ENCODE peak calls at places on chromosomes 6 and 20, in seven cellular contexts. F is tibial artery, M is heart left ventricle, P is ascending aorta, O is transverse colon, R is IMR-90, I is adipocyte. E is an unnamed sample. For H3K4me1 and H3K27me3, the result is how much of the 10 kb centered on the place peaks cover.

GRCh38 chr6:3351105-3351676 is 92.4 kb downstream of the PSMG4 start:
- DNase-seq in R (no peak), I (no peak), P (no peak), F (no peak), M (no peak), O (no peak), E (no peak)

GRCh38 chr6:111711476-111711875 is 105.8 kb upstream of the TRAF3IP2 start:
- DNase-seq in P (peak), I (no peak), F (no peak), O (peak), R (no peak), M (peak), E (no peak)

GRCh38 chr6:11251553-11252358 is 19.3 kb upstream of the NEDD9 start:
- DNase-seq in R (peak), F (peak), P (peak), I (peak), M (peak), O (peak), E (peak)

GRCh38 chr6:31216208-31216898 is 45.9 kb upstream of the POU5F1 start:
- DNase-seq in O (no peak), P (no peak), M (no peak), F (no peak), R (no peak), I (no peak), E (no peak)

GRCh38 chr6:118722820-118723526 is 71.6 kb upstream of the CEP85L start:
- DNase-seq in R (peak), I (no peak), O (no peak), F (no peak), P (no peak), M (no peak), E (no peak)

GRCh38 chr6:87501809-87502572 is 29.2 kb downstream of the SLC35A1 start:
- DNase-seq in O (no peak), F (no peak), I (peak), P (no peak), M (no peak), R (no peak), E (no peak)

GRCh38 chr6:14921170-14921569 is 324.7 kb upstream of the JARID2 start:
- DNase-seq in F (peak), I (no peak), R (peak), M (peak), O (peak), P (peak), E (peak)

GRCh38 chr6:113997106-113997505 is 26.2 kb upstream of the HDAC2 start:
- DNase-seq in I (peak), R (peak), P (no peak), M (no peak), O (no peak), F (no peak), E (no peak)

GRCh38 chr6:83685481-83685880 is 23.4 kb downstream of the SNAP91 start:
- DNase-seq in R (no peak), I (no peak), M (no peak), P (no peak), O (no peak), F (no peak), E (no peak)

GRCh38 chr6:161057103-161058091 is 65.8 kb downstream of the MAP3K4 start:
- DNase-seq in P (no peak), M (no peak), F (no peak), O (no peak), I (no peak), R (no peak), E (no peak)

GRCh38 chr6:30790734-30791383 is 46.5 kb upstream of the IER3 start:
- DNase-seq in O (no peak), I (no peak), F (no peak), R (no peak), P (no peak), M (no peak), E (no peak)

GRCh38 chr6:116278853-116279231 is 888 bp downstream of the TSPYL1 start:
- DNase-seq in M (peak), O (no peak), F (peak), R (peak), P (no peak), I (no peak), E (peak)

GRCh38 chr20:46232575-46232974 is 75.7 kb downstream of the CDH22 start:
- DNase-seq in F (no peak), P (no peak), R (no peak), O (no peak), M (no peak), I (no peak), E (no peak)

GRCh38 chr20:38450412-38450975 is 15.4 kb upstream of the SNHG17 start:
- DNase-seq in I (no peak), R (peak), M (no peak), O (no peak), P (no peak), F (no peak), E (no peak)

GRCh38 chr6:47151232-47151898 is 109.2 kb upstream of the ADGRF1 start:
- DNase-seq in R (no peak), I (no peak), O (no peak), M (no peak), P (no peak), F (no peak), E (no peak)

GRCh38 chr6:47147836-47148344 is 105.8 kb upstream of the ADGRF1 start:
- DNase-seq in O (no peak), R (no peak), M (no peak), P (no peak), I (peak), F (no peak), E (no peak)

GRCh38 chr6:47149554-47149953 is 107.4 kb upstream of the ADGRF1 start:
- DNase-seq in P (no peak), O (no peak), R (no peak), M (no peak), F (no peak), I (no peak), E (no peak)

GRCh38 chr6:47147175-47147727 is 105.1 kb upstream of the ADGRF1 start:
- DNase-seq in I (peak), M (no peak), R (no peak), O (no peak), P (no peak), F (no peak), E (no peak)

DNA sequence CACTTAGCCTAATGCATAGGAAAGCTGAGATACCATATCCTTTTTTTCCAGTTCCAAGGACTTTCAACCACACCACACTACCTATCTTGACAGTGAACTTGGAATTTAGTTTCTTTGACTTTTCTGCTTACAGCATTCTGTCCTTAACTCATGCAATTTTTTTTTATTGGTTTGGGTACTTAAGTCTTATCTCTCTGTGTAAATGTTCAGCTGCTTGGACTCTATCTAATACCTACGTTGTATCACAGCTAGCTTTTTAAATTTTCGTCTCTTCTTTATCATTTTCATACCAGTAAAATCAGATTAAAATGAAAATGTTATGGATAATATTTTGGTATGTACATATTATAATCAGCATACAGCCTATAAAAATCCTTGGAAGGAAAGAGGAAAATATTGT is 106.9 kb upstream of the ADGRF1 start:
- DNase-seq in P (no peak), M (no peak), O (no peak), F (no peak), I (no peak), R (no peak), E (no peak)
- H3K4me1 ChIP-seq in P (under half), M (under half), O (under half), F (under half), I (half or more), R (under half), E (under half)

GRCh38 chr20:23357767-23358562 is 4.0 kb upstream of the GZF1 start:
- DNase-seq in R (peak), I (peak), M (peak), F (peak), O (peak), P (peak), E (peak)

GRCh38 chr20:23361108-23361650 is 803 bp upstream of the GZF1 start:
- DNase-seq in I (peak), O (no peak), R (peak), M (no peak), P (peak), F (no peak), E (peak)

GRCh38 chr20:23358563-23358906 is 3.4 kb upstream of the GZF1 start:
- DNase-seq in F (no peak), O (no peak), I (no peak), R (no peak), M (no peak), P (no peak), E (no peak)

GRCh38 chr20:23358923-23359572 is 2.9 kb upstream of the GZF1 start:
- DNase-seq in R (no peak), M (no peak), O (peak), F (no peak), I (no peak), P (no peak), E (peak)

GRCh38 chr20:23356203-23356602 is 5.6 kb downstream of the NXT1 start:
- DNase-seq in O (no peak), F (no peak), M (no peak), R (no peak), P (no peak), I (no peak), E (no peak)
- H3K4me3 ChIP-seq in O (no peak), F (no peak), M (no peak), R (no peak), P (no peak), I (no peak), E (no peak)

GRCh38 chr20:53918949-53919361 is 151.4 kb downstream of the BCAS1 start:
- DNase-seq in O (peak), P (no peak), R (no peak), F (no peak), M (no peak), I (no peak), E (no peak)
- H3K27me3 ChIP-seq in O (under half), P (under half), R (under half), F (under half), M (under half), I (under half), E (under half)

DNA sequence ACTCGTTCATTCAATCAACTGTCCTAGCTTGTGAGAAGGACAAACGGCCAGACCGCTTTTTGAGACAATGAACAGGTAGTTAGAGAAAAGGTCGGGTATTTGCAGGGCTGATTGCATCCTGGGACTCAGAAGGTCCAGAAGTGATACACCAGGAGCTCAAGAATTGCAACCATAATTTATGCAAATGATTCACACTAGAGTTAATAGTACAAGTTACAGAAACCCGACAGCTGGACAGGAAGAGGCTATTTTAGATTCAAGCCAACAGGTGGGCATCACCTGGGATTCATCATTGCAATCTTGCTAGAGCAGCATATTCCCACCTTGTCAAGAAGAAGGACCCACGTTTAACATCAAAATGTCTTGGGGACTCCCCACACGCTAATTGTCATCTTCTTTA is 83.5 kb downstream of the TNFAIP3 start:
- DNase-seq in O (no peak), F (no peak), P (no peak), R (no peak), I (no peak), M (no peak), E (no peak)
- H3K4me1 ChIP-seq in O (under half), F (under half), P (under half), R (under half), I (under half), M (under half), E (under half)

DNA sequence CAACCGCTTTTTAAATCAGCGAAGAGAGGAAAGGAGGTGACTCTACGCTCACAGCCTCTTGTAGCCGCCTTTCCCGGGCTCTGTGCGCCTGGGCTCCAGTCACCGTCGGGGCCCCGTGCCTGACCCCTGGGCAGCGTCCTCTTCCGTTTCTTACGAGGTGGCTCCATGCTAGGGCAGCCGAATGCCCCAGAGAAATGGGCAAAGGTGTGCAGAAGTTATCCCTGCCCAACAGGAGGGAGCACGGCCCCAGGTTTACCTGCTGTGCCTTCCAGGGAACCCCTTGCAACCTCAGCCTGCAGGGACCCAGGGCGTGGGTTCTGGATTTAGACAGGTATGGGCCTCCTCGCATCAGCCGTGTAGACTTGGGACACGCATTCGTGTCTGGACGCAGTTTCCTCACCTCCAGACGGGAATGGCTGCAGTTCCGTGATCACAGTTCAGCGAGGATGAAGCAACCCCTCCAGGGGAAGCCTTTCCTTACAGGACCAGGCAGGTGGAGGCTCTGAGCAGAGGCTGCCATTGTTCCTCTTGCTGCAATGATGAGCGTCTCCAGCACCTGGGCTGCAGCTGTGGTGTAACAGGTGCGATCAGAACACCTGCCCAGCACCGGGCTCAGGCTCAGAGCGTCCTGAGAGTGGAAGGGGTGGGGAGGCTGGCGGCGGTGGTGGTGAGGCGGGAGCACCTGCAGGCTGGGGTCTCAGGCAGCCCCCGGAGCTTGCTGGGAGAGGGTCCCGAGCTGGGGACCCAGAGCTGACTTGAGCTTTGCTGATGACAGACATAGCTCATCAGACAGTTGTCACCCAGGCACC is 81.3 kb upstream of the BHLHE23 start:
- DNase-seq in P (peak), R (no peak), O (peak), I (no peak), M (no peak), F (peak), E (no peak)
- H3K4me3 ChIP-seq in P (no peak), R (no peak), O (no peak), I (no peak), M (no peak), F (no peak), E (no peak)

GRCh38 chr6:16236009-16236501 is 2.3 kb upstream of the GMPR start:
- DNase-seq in F (no peak), O (no peak), R (no peak), P (no peak), M (no peak), I (peak), E (no peak)
- H3K27me3 ChIP-seq in F (under half), O (under half), R (under half), P (under half), M (under half), I (under half), E (under half)

DNA sequence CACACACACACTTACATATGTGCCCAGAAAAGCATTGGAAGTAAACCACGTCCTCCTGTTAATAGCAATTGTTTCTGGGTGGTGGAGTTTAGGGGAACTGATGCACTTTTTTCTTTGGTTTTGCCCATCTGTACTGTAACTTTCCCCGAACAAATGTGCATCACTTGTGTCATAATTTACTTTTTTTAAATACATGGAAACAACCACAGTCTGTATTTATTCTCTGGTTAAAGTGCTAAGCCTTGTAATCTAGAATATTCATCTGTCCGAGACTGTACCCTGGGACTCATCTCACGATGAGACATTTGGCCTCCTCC is 61.5 kb upstream of the CD93 start:
- DNase-seq in P (no peak), M (no peak), R (no peak), F (no peak), I (no peak), O (no peak), E (no peak)
- H3K4me1 ChIP-seq in P (under half), M (under half), R (under half), F (half or more), I (half or more), O (under half), E (under half)

DNA sequence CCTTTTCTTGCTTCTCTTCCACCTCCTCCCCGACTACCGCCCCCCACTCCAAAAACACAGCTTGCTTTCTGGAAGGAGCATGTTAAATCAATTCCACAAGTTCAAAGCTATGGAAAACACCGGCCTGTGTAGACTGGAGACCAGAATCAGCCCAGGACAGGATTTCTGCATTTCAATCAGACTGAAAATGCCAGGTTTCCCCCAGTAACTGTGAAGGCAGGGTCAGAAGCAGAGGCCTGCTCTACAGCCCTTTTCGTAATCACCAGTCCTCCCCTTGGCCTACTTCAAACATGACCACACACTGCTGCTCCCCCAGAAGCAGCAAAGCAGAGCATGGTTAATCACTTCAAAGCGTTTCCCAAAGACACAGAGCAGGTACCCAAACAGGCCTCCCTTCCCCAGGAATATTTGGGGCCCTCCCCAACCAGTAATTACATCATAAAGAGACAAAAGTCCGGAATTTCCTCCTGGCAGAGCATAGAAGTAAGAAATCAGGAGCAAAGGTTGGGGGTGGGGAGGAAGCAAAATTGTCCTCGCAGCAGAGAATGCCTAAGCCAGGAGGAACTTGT is 38.4 kb downstream of the ZMYND8 start:
- DNase-seq in F (no peak), I (peak), R (peak), M (no peak), O (peak), P (no peak), E (no peak)
- H3K4me3 ChIP-seq in F (peak), I (peak), R (no peak), M (peak), O (no peak), P (peak), E (no peak)

GRCh38 chr6:370555-370954 is 21.0 kb upstream of the IRF4 start:
- DNase-seq in F (peak), O (no peak), P (no peak), M (no peak), R (no peak), I (no peak), E (no peak)
- H3K27me3 ChIP-seq in F (under half), O (half or more), P (under half), M (under half), R (under half), I (half or more), E (under half)

E was measured in body of pancreas.